ENCODE peak calls at places on chromosomes 12 and 14, in eight cellular contexts. W, J, T, S, A, E, X and K are unnamed samples. For H3K4me1, the result is how much of the 10 kb centered on the place peaks cover.

GRCh38 chr14:93064411-93065271 is 51.1 kb downstream of the ITPK1 start:
- DNase-seq in W (peak), J (peak), T (no peak), S (no peak), A (no peak), E (no peak), X (no peak), K (peak)

GRCh38 chr14:79586401-79586800 is 624.9 kb downstream of the DIO2 start:
- DNase-seq in W (no peak), J (no peak), T (no peak), S (no peak), A (no peak), E (no peak), X (no peak), K (no peak)

GRCh38 chr14:83253870-83254269 is 1720.2 kb upstream of the SEL1L start:
- DNase-seq in W (no peak), J (no peak), T (no peak), S (no peak), A (no peak), E (no peak), X (no peak), K (no peak)

GRCh38 chr14:57755018-57755521 is 110.8 kb downstream of the SLC35F4 start:
- DNase-seq in W (no peak), J (no peak), T (peak), S (no peak), A (no peak), E (no peak), X (no peak), K (no peak)

GRCh38 chr12:84814664-84815245 is 97.8 kb downstream of the SLC6A15 start:
- DNase-seq in W (peak), J (peak), T (no peak), S (no peak), A (no peak), E (no peak), X (no peak), K (no peak)

GRCh38 chr12:89752331-89752730 is 43.7 kb upstream of the ATP2B1 start:
- DNase-seq in W (no peak), J (no peak), T (no peak), S (peak), A (no peak), E (no peak), X (no peak), K (no peak)

GRCh38 chr12:65642006-65642695 is 182.1 kb upstream of the HMGA2 start:
- DNase-seq in W (no peak), J (no peak), T (no peak), S (no peak), A (no peak), E (no peak), X (no peak), K (no peak)

GRCh38 chr12:43676183-43676813 is 82.3 kb downstream of the PUS7L start:
- DNase-seq in W (peak), J (peak), T (peak), S (peak), A (no peak), E (peak), X (peak), K (no peak)

GRCh38 chr12:125069616-125070015 is 4.4 kb downstream of the AACS start:
- DNase-seq in W (no peak), J (no peak), T (no peak), S (no peak), A (no peak), E (no peak), X (no peak), K (peak)

GRCh38 chr12:62703011-62703380 is 232.0 kb downstream of the PPM1H start:
- DNase-seq in W (peak), J (peak), T (no peak), S (no peak), A (no peak), E (no peak), X (no peak), K (no peak)

GRCh38 chr12:72141381-72141780 is 130.8 kb upstream of the TRHDE start:
- DNase-seq in W (peak), J (peak), T (no peak), S (peak), A (no peak), E (no peak), X (peak), K (no peak)

GRCh38 chr14:74843653-74844052 is 32.3 kb downstream of the PROX2 start:
- DNase-seq in W (peak), J (peak), T (no peak), S (no peak), A (no peak), E (no peak), X (peak), K (no peak)

GRCh38 chr12:132597333-132598283 is 12.8 kb downstream of the LRCOL1 start:
- DNase-seq in W (peak), J (peak), T (peak), S (peak), A (no peak), E (no peak), X (no peak), K (no peak)

GRCh38 chr12:38850463-38850862 is 54.9 kb downstream of the CPNE8 start:
- DNase-seq in W (no peak), J (peak), T (no peak), S (no peak), A (no peak), E (no peak), X (no peak), K (no peak)

GRCh38 chr12:80195143-80195726 is 95.9 kb downstream of the OTOGL start:
- DNase-seq in W (peak), J (peak), T (peak), S (peak), A (no peak), E (peak), X (peak), K (peak)

GRCh38 chr12:131044136-131044535 is 90.4 kb downstream of the ADGRD1 start:
- DNase-seq in W (no peak), J (no peak), T (no peak), S (no peak), A (no peak), E (no peak), X (no peak), K (peak)

GRCh38 chr12:115201928-115202327 is 518.0 kb upstream of the TBX3 start:
- DNase-seq in W (peak), J (no peak), T (no peak), S (no peak), A (no peak), E (no peak), X (no peak), K (no peak)

GRCh38 chr14:104359969-104360442 is 219.6 kb upstream of the C14orf180 start:
- DNase-seq in W (no peak), J (no peak), T (no peak), S (no peak), A (no peak), E (no peak), X (peak), K (peak)

GRCh38 chr12:25014961-25015360 is 66.1 kb upstream of the BCAT1 start:
- DNase-seq in W (peak), J (peak), T (no peak), S (no peak), A (no peak), E (no peak), X (no peak), K (peak)

GRCh38 chr12:63894132-63894531 is 49.6 kb downstream of the SRGAP1 start:
- DNase-seq in W (no peak), J (no peak), T (no peak), S (no peak), A (no peak), E (no peak), X (no peak), K (no peak)

GRCh38 chr14:89473979-89474378 is 56.9 kb upstream of the FOXN3 start:
- DNase-seq in W (peak), J (peak), T (no peak), S (no peak), A (no peak), E (no peak), X (peak), K (no peak)

GRCh38 chr12:132554857-132555630 is 55.3 kb downstream of the LRCOL1 start:
- DNase-seq in W (no peak), J (no peak), T (peak), S (peak), A (no peak), E (peak), X (peak), K (no peak)

GRCh38 chr12:111434680-111435338 is 29.1 kb downstream of the SH2B3 start:
- DNase-seq in W (peak), J (peak), T (peak), S (peak), A (no peak), E (no peak), X (no peak), K (peak)

GRCh38 chr12:109170335-109170734 is 53.9 kb downstream of the ACACB start:
- DNase-seq in W (no peak), J (no peak), T (no peak), S (no peak), A (no peak), E (no peak), X (no peak), K (no peak)

GRCh38 chr12:103799504-103800251 is 41.4 kb downstream of the NT5DC3 start:
- DNase-seq in W (peak), J (peak), T (peak), S (no peak), A (no peak), E (peak), X (no peak), K (no peak)

GRCh38 chr12:34327671-34328070 is 305.4 kb downstream of the ALG10 start:
- DNase-seq in W (no peak), J (no peak), T (no peak), S (no peak), A (no peak), E (no peak), X (no peak), K (peak)

GRCh38 chr12:80714055-80714454 is 2.7 kb upstream of the MYF5 start:
- DNase-seq in W (peak), J (no peak), T (peak), S (no peak), A (no peak), E (no peak), X (no peak), K (no peak)

GRCh38 chr12:127562781-127563180 is 704.2 kb upstream of the TMEM132C start:
- DNase-seq in W (no peak), J (no peak), T (no peak), S (no peak), A (no peak), E (no peak), X (no peak), K (no peak)

GRCh38 chr14:44030963-44031362 is 476.1 kb downstream of the FSCB start:
- DNase-seq in W (no peak), J (no peak), T (peak), S (no peak), A (no peak), E (no peak), X (no peak), K (no peak)

GRCh38 chr12:108112815-108113556 is 16.1 kb upstream of the WSCD2 start:
- DNase-seq in W (no peak), J (no peak), T (peak), S (no peak), A (peak), E (no peak), X (peak), K (no peak)

GRCh38 chr14:105427893-105428485 is 8.4 kb downstream of the MTA1 start:
- DNase-seq in W (no peak), J (no peak), T (no peak), S (no peak), A (no peak), E (no peak), X (no peak), K (peak)

GRCh38 chr12:120677765-120678473 is 9.0 kb upstream of the MLEC start:
- DNase-seq in W (no peak), J (peak), T (no peak), S (peak), A (no peak), E (peak), X (no peak), K (no peak)

GRCh38 chr12:79535751-79536150 is 155.0 kb downstream of the PAWR start:
- DNase-seq in W (no peak), J (no peak), T (no peak), S (no peak), A (no peak), E (no peak), X (no peak), K (no peak)

GRCh38 chr14:54562334-54562733 is 4.6 kb upstream of the SAMD4A start:
- DNase-seq in W (peak), J (peak), T (no peak), S (no peak), A (no peak), E (no peak), X (no peak), K (peak)

GRCh38 chr14:50410016-50410530 is 13.4 kb upstream of the CDKL1 start:
- DNase-seq in W (no peak), J (no peak), T (no peak), S (no peak), A (no peak), E (no peak), X (no peak), K (no peak)

GRCh38 chr14:51873221-51873893 is 12.9 kb downstream of the GNG2 start:
- DNase-seq in W (peak), J (peak), T (no peak), S (peak), A (no peak), E (peak), X (peak), K (peak)

GRCh38 chr14:101514136-101514535 is 47.2 kb upstream of the DIO3 start:
- DNase-seq in W (no peak), J (no peak), T (no peak), S (no peak), A (no peak), E (no peak), X (no peak), K (no peak)

GRCh38 chr14:99564256-99564902 is 39.6 kb downstream of the CCDC85C start:
- DNase-seq in W (peak), J (peak), T (no peak), S (no peak), A (no peak), E (no peak), X (peak), K (peak)
- H3K4me1 ChIP-seq in W (under half), J (under half), T (under half), S (under half), A (under half), E (half or more), X (half or more), K (under half)

GRCh38 chr12:51954465-51955361 is 3.2 kb downstream of the ACVR1B start:
- DNase-seq in W (no peak), J (peak), T (no peak), S (no peak), A (no peak), E (no peak), X (no peak), K (no peak)

GRCh38 chr12:51953925-51954324 is 2.4 kb downstream of the ACVR1B start:
- DNase-seq in W (no peak), J (no peak), T (no peak), S (no peak), A (no peak), E (no peak), X (no peak), K (no peak)

GRCh38 chr12:51951199-51951842 is at the start of gene ACVR1B:
- DNase-seq in W (peak), J (peak), T (peak), S (peak), A (no peak), E (peak), X (peak), K (peak)

GRCh38 chr12:51951843-51952722 is 584 bp downstream of the ACVR1B start:
- DNase-seq in W (no peak), J (peak), T (peak), S (peak), A (no peak), E (no peak), X (peak), K (no peak)

DNA sequence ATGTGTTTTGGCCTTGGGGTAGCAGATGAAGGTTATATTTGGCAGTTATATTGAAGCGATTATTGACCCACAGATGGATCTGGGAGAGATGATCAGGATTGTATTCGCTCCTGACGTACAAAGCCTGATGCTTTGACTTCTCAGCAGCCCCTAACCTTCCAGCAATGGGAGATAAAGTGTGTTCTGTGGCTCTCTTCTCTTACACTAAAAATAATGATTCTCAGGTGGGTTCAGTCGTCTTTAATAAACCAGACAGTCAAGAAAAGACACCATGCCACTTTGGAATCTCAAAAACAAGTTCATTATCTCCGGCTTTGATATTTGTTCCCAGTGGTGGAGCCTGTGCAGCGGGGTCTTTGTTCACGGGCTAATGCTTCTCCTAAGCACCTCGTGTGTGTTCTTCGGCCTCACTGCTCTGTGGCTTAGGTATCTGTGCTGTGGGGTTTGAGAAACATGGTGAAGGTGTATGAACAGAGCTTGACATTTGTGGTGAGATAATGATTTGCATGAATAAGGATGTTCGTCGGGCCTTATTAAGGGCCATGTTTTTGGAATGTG is 1.6 kb downstream of the ACVR1B start:
- DNase-seq in W (no peak), J (no peak), T (no peak), S (no peak), A (no peak), E (no peak), X (no peak), K (no peak)
- H3K27ac ChIP-seq in W (peak), J (no peak), T (no peak), S (no peak), A (no peak), E (peak), X (peak), K (no peak)

DNA sequence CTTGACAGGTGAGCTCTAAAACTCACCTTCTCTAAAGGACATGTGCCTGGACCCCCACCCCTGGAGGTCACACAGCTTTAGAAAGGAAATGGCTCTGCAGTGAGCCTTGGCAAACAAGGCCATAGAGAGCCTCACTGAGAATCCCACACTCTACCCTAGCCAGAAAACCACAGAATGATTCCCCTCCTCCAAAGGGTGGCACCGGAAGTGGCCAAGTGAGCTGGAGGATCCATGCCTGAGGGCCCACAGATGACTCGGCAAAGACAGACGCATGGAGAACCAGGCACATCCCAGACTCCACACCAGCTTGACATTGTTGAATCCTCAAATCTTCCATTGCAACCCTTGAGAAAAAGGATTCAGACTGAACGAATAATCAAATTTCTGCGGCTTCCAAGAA is 54.2 kb upstream of the PTHLH start:
- DNase-seq in W (no peak), J (peak), T (no peak), S (no peak), A (no peak), E (no peak), X (no peak), K (no peak)
- H3K4me2 ChIP-seq in W (no peak), J (no peak), T (no peak), S (no peak), A (no peak), E (peak), X (no peak), K (no peak)

GRCh38 chr12:54419088-54419887 is at the start of gene ITGA5:
- DNase-seq in W (peak), J (peak), T (peak), S (no peak), A (no peak), E (peak), X (peak), K (peak)

GRCh38 chr12:54420766-54421144 is 1.7 kb upstream of the ITGA5 start:
- DNase-seq in W (no peak), J (peak), T (no peak), S (no peak), A (no peak), E (no peak), X (no peak), K (no peak)

GRCh38 chr12:54421175-54421872 is 2.3 kb upstream of the ITGA5 start:
- DNase-seq in W (peak), J (peak), T (no peak), S (no peak), A (no peak), E (no peak), X (no peak), K (peak)

GRCh38 chr12:54424232-54424631 is 5.2 kb upstream of the ITGA5 start:
- DNase-seq in W (no peak), J (peak), T (no peak), S (no peak), A (no peak), E (no peak), X (no peak), K (no peak)

GRCh38 chr12:54421873-54422250 is 2.8 kb upstream of the ITGA5 start:
- DNase-seq in W (no peak), J (no peak), T (no peak), S (no peak), A (no peak), E (no peak), X (no peak), K (peak)
- H3K4me1 ChIP-seq in W (under half), J (half or more), T (under half), S (under half), A (under half), E (half or more), X (under half), K (half or more)

DNA sequence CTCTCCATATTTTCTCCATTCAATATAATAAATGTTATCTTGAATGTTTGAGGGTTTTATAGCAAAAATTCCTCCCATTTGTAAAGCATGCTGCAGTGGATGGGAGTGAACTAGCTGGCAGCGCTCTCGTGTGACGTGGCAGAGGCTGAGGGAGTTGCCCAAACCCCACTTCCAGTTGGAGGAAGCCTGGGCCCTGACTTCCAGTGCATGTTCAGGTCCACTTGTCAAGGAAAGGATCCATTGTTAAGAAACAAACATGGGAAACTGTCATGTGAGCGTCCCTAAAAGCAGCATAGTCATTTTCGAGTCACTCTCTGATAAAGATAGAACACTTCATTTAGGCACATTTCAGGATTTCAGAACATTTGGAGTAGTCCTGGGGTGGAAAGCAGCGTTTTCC is 116.6 kb downstream of the SLC25A47 start:
- DNase-seq in W (no peak), J (peak), T (peak), S (no peak), A (no peak), E (peak), X (no peak), K (no peak)
- H3K27ac ChIP-seq in W (no peak), J (peak), T (peak), S (no peak), A (no peak), E (peak), X (peak), K (peak)

GRCh38 chr14:68409355-68409754 is 383.5 kb downstream of the ZFP36L1 start:
- DNase-seq in W (no peak), J (no peak), T (no peak), S (no peak), A (no peak), E (no peak), X (no peak), K (no peak)

GRCh38 chr14:68408680-68409079 is 384.2 kb downstream of the ZFP36L1 start:
- DNase-seq in W (peak), J (peak), T (no peak), S (peak), A (no peak), E (no peak), X (no peak), K (peak)

GRCh38 chr14:68405959-68406358 is 386.9 kb downstream of the ZFP36L1 start:
- DNase-seq in W (peak), J (peak), T (no peak), S (no peak), A (no peak), E (no peak), X (no peak), K (peak)

GRCh38 chr14:68407838-68408237 is 385.0 kb downstream of the ZFP36L1 start:
- DNase-seq in W (no peak), J (no peak), T (no peak), S (no peak), A (no peak), E (no peak), X (no peak), K (no peak)

GRCh38 chr14:68407275-68407674 is 385.6 kb downstream of the ZFP36L1 start:
- DNase-seq in W (peak), J (no peak), T (no peak), S (no peak), A (no peak), E (no peak), X (no peak), K (no peak)
- H3K4me2 ChIP-seq in W (no peak), J (no peak), T (no peak), S (no peak), A (no peak), E (no peak), X (no peak), K (no peak)

GRCh38 chr12:51071663-51072062 is 11.7 kb downstream of the CSRNP2 start:
- DNase-seq in W (peak), J (no peak), T (no peak), S (no peak), A (no peak), E (no peak), X (no peak), K (no peak)
- H3K4me1 ChIP-seq in W (under half), J (under half), T (under half), S (under half), A (under half), E (under half), X (under half), K (under half)

GRCh38 chr12:50402270-50403000 is 1.8 kb downstream of the LARP4 start:
- DNase-seq in W (no peak), J (peak), T (no peak), S (no peak), A (no peak), E (no peak), X (no peak), K (peak)
- H3K27ac ChIP-seq in W (peak), J (peak), T (peak), S (peak), A (no peak), E (peak), X (peak), K (peak)